ENCODE peak calls at places on chromosomes 4 and X, in nine cellular contexts. Z is nephron progenitor cell, U is progenitor cell of endocrine pancreas, H is choroid plexus epithelial cell, O is astrocyte of the spinal cord, X is H9, V is activated B cell treated with CpG ODN at 0.5 μM for 24 hours, W is Caco-2, G is lower lobe of right lung. Y is an unnamed sample.

GRCh38 chrX:43121637-43122036 is 343.7 kb upstream of the PPP1R2C start:
- DNase-seq in V (no peak), G (no peak), X (no peak), Z (no peak), O (no peak), U (no peak), W (no peak), H (peak; percentile 1), Y (no peak)

GRCh38 chr4:41428205-41428940 is 109.6 kb upstream of the LIMCH1 start:
- DNase-seq in U (no peak), X (no peak), G (no peak), O (no peak), Z (no peak), W (no peak), V (no peak), H (no peak), Y (no peak)

GRCh38 chr4:52915131-52915645 is 53.1 kb downstream of the RASL11B start:
- DNase-seq in X (no peak), O (no peak), H (no peak), V (no peak), G (no peak), Z (no peak), W (no peak), U (no peak), Y (no peak)

GRCh38 chr4:53361451-53361850 is 4.4 kb downstream of the SCFD2 start:
- DNase-seq in X (no peak), O (no peak), W (no peak), U (no peak), H (peak; percentile 41), V (no peak), Z (no peak), G (no peak), Y (no peak)

GRCh38 chr4:85932371-85933305 is 427.2 kb downstream of the MAPK10 start:
- DNase-seq in V (no peak), U (no peak), W (no peak), Z (peak; percentile 28), O (peak; percentile 58), G (no peak), H (no peak), X (no peak), Y (no peak)

GRCh38 chr4:110596431-110596830 is 26.4 kb downstream of the PITX2 start:
- DNase-seq in V (no peak), X (no peak), W (no peak), G (no peak), Z (no peak), U (no peak), H (no peak), O (no peak), Y (no peak)

GRCh38 chr4:82217986-82218715 is 155.6 kb downstream of the HNRNPD start:
- DNase-seq in U (no peak), X (no peak), H (peak; percentile 14), V (no peak), W (no peak), G (no peak), O (no peak), Z (no peak), Y (no peak)

GRCh38 chrX:113492895-113493294 is 652.3 kb upstream of the AMOT start:
- DNase-seq in O (no peak), W (no peak), V (no peak), H (no peak), Z (no peak), U (no peak), X (no peak), G (no peak), Y (no peak)

GRCh38 chr4:7460591-7460990 is 25.9 kb upstream of the PSAPL1 start:
- DNase-seq in U (no peak), G (no peak), V (no peak), H (peak; percentile 32), W (no peak), X (no peak), Z (peak; percentile 54), O (peak; percentile 4), Y (no peak)

GRCh38 chrX:149494844-149495565 is 10.1 kb downstream of the IDS start:
- DNase-seq in U (no peak), O (no peak), W (no peak), V (no peak), H (peak; percentile 46), Z (no peak), X (no peak), G (no peak), Y (no peak)

GRCh38 chr4:113756005-113756410 is 5.5 kb downstream of the CAMK2D start:
- DNase-seq in U (no peak), H (peak; percentile 72), O (peak; percentile 83), X (no peak), G (no peak), Z (no peak), W (no peak), V (no peak), Y (no peak)

GRCh38 chrX:110755061-110755460 is 40.6 kb downstream of the CHRDL1 start:
- DNase-seq in Z (no peak), X (no peak), V (no peak), O (peak; percentile 68), G (no peak), W (no peak), U (no peak), H (no peak), Y (no peak)

GRCh38 chr4:75673959-75674328 is 733 bp upstream of the G3BP2 start:
- DNase-seq in U (no peak), X (no peak), Z (no peak), V (no peak), H (peak; percentile 40), G (no peak), W (no peak), O (no peak), Y (no peak)

GRCh38 chr4:19224820-19225219 is 1026.9 kb upstream of the SLIT2 start:
- DNase-seq in Z (no peak), U (no peak), G (no peak), H (peak; percentile 56), X (no peak), V (no peak), O (peak; percentile 59), W (no peak), Y (no peak)

GRCh38 chr4:144572660-144573059 is 73.3 kb upstream of the HHIP start:
- DNase-seq in X (peak; percentile 42), Z (no peak), O (no peak), V (no peak), W (no peak), U (no peak), G (no peak), H (no peak), Y (no peak)

DNA sequence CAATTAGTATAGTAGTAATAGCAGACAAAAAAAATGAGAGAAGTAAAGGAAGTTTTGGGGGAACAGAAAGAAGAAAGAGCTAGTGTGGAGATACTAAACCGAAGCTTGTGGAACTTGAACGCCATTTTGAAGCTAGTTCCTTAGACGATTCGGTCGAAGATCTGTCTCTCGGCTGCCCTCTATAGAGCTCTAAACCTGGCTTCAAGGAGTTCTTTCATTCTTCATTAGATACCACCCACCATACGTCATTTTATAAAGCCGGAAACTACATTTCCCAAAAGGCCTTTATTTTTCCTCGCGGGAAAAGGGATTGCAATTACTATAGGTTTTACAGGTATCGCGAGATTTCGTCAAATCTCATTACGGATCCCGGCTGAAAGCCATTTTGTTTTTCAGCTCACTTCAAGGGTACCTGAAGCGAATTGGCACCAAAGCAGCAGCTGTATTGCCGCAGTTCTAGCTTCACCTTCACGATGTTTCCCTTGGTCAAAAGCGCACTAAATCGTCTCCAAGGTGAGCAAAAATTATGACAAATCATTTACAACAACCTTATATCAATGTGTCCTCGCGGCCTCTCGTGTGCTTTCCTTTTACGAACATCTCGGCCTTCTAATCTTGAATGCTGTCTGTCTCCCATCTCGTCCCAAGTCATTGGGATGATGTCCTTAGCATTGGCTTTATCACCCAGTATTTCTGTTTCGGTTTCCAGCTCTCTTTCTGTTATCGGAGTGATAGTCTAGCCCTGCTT is at the start of gene COX7B:
- DNase-seq in G (peak; percentile 45), H (peak; percentile 97), Z (peak; percentile 60), W (peak; percentile 81), O (peak; percentile 97), U (peak; percentile 50), V (no peak), X (peak; percentile 72), Y (no peak)
- TF ChIP-seq CTCF in G (peak; percentile 38), H (peak; percentile 57), Z (no peak), W (no peak), O (peak; percentile 47), U (peak; percentile 44), V (no peak), X (peak; percentile 50), Y (peak; percentile 51)

DNA sequence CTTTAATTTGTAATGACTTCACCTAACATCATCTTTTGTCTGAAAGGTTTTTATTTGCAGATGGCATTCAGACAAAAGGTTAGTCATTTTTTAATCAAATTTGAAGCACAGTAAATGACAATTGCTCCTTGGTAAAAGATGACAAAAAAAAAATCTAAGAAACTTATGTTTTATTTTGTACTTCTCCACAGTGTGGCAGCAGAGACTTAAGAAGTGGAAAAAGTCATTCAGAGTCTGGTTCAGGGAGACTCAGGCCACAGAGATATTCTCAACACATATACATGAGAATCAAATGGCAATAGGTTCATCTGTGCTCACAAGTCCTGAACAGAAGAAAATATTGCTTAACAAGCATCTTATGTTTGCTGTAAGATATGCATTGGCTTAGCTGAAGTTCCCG is 436.2 kb downstream of the KCNIP4 start:
- DNase-seq in O (peak; percentile 49), H (peak; percentile 85), X (no peak), W (no peak), V (no peak), Z (peak; percentile 7), U (no peak), G (no peak), Y (no peak)
- TF ChIP-seq CTCF in O (peak; percentile 14), H (peak; percentile 66), X (peak; percentile 77), W (peak; percentile 28), V (no peak), Z (peak; percentile 61), U (peak; percentile 76), G (peak; percentile 33), Y (peak; percentile 81)

DNA sequence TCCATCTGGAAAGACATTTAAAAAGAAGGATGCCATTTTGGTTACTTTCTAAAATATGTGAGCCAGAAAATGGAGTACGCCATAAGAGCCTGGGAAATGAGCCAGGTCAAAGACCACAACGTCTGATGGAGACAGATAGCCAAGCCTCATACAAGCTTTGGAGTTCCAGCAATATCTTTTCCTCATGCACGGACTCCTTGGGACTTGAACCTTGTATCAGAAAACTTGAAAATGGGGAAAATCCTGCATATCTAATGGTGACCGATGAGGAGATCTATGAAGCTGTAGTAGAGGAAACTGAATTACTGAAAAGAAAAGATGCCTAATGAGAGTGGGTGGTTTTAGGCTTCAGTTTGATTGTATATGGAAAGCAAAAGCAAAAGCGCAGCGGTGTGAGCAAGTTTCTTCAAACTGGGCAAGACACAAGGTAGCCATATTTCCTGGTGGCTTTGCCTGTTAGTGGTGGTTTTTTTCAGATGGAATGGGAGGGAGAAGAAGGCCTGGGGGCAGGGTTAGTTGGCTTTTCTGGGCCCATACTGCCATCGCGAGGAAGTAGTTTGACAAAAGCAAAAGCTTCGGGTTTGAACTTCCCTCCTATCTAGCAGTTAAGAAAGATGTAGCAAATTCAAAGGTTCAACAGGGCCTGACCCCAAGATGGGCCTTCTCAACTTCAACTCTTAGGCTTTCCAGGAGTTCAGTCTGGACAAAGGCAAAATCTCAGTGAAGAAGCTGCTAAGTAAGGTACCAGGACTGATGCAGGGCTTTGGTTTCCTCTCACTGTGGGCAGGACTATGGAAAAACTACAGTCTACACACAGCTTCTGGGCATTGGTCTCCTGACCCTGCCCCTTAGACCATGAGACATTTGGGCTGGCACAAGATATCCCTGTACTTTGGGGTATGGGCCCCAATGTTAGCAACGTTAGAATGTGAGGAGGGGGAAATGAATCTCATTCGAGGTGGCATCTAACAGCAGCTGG is 210.0 kb upstream of the STK26 start:
- DNase-seq in Z (no peak), H (no peak), X (no peak), O (peak; percentile 85), V (peak; percentile 46), U (no peak), W (no peak), G (no peak), Y (no peak)
- TF ChIP-seq CTCF in Z (no peak), H (no peak), X (no peak), O (peak; percentile 41), V (no peak), U (no peak), W (no peak), G (peak; percentile 16), Y (no peak)

GRCh38 chrX:46653482-46653881 is 79.9 kb downstream of the CHST7 start:
- DNase-seq in V (no peak), Z (peak; percentile 9), X (peak; percentile 63), G (peak; percentile 41), W (peak; percentile 39), H (peak; percentile 44), U (no peak), O (no peak), Y (no peak)
- TF ChIP-seq CTCF in V (no peak), Z (peak; percentile 15), X (peak; percentile 61), G (peak; percentile 28), W (no peak), H (peak; percentile 70), U (peak; percentile 26), O (peak; percentile 41), Y (peak; percentile 46)

Y was measured in type B pancreatic cell.